ENCODE peak calls at places on chromosomes 4 and X, in five cellular contexts. G is IMR-90, J is neural progenitor cell, E is H9, L is foreskin fibroblast. O is an unnamed sample.

GRCh38 chr4:175035907-175036306 is 117.7 kb downstream of the ADAM29 start:
- DNase-seq in J (no peak), E (no peak), G (no peak), L (no peak), O (no peak)

GRCh38 chrX:31547416-31547815 is 475.6 kb upstream of the FTHL17 start:
- DNase-seq in G (no peak), L (no peak), E (no peak), J (no peak), O (no peak)

GRCh38 chrX:120308558-120308957 is 2.7 kb downstream of the TMEM255A start:
- DNase-seq in G (no peak), L (no peak), E (peak; percentile 79), J (peak; percentile 86), O (no peak)

GRCh38 chrX:124347242-124347641 is 879 bp downstream of the SH2D1A start:
- DNase-seq in G (no peak), E (no peak), L (no peak), J (no peak), O (no peak)

GRCh38 chr4:37769590-37769989 is 56.9 kb upstream of the PGM2 start:
- DNase-seq in L (no peak), J (no peak), E (no peak), G (no peak), O (no peak)

GRCh38 chr4:97252615-97253154 is 890.6 kb downstream of the STPG2 start:
- DNase-seq in G (no peak), J (no peak), L (no peak), E (no peak), O (no peak)

GRCh38 chrX:10089378-10089795 is 67.4 kb upstream of the CLCN4 start:
- DNase-seq in G (peak; percentile 36), L (no peak), E (no peak), J (no peak), O (no peak)

GRCh38 chr4:102564399-102564921 is 63.3 kb downstream of the NFKB1 start:
- DNase-seq in J (no peak), L (peak; percentile 51), G (peak; percentile 81), E (no peak), O (peak; percentile 32)

GRCh38 chrX:117641913-117642656 is 474.5 kb downstream of the KLHL13 start:
- DNase-seq in L (no peak), G (no peak), E (no peak), J (no peak), O (no peak)

GRCh38 chr4:159937595-159937994 is 834.7 kb downstream of the RAPGEF2 start:
- DNase-seq in E (no peak), L (no peak), G (no peak), J (no peak), O (no peak)

GRCh38 chrX:67648361-67648760 is 104.5 kb downstream of the AR start:
- DNase-seq in L (no peak), J (no peak), G (no peak), E (no peak), O (no peak)

GRCh38 chrX:120774611-120775010 is 101.1 kb downstream of the CT47B1 start:
- DNase-seq in E (no peak), J (no peak), L (no peak), G (no peak), O (no peak)

GRCh38 chr4:22483551-22483981 is 32.3 kb downstream of the ADGRA3 start:
- DNase-seq in G (peak; percentile 90), L (peak; percentile 83), J (no peak), E (no peak), O (no peak)

GRCh38 chrX:15816886-15817285 is 26.6 kb downstream of the ZRSR2 start:
- DNase-seq in L (no peak), E (peak; percentile 32), G (no peak), J (no peak), O (no peak)

GRCh38 chr4:163598028-163598427 is 103.5 kb downstream of the TMA16 start:
- DNase-seq in J (no peak), E (no peak), L (no peak), G (no peak), O (no peak)

GRCh38 chrX:40152173-40152705 is 54.5 kb upstream of the BCOR start:
- DNase-seq in G (no peak), J (peak; percentile 65), E (peak; percentile 65), L (no peak), O (peak; percentile 44)

GRCh38 chrX:113892401-113892800 is 691.5 kb upstream of the HTR2C start:
- DNase-seq in G (no peak), L (no peak), J (no peak), E (no peak), O (no peak)

GRCh38 chrX:80812176-80812575 is 2.5 kb upstream of the BRWD3 start:
- DNase-seq in J (peak; percentile 56), E (peak; percentile 58), G (peak; percentile 19), L (peak; percentile 13), O (peak; percentile 2)

DNA sequence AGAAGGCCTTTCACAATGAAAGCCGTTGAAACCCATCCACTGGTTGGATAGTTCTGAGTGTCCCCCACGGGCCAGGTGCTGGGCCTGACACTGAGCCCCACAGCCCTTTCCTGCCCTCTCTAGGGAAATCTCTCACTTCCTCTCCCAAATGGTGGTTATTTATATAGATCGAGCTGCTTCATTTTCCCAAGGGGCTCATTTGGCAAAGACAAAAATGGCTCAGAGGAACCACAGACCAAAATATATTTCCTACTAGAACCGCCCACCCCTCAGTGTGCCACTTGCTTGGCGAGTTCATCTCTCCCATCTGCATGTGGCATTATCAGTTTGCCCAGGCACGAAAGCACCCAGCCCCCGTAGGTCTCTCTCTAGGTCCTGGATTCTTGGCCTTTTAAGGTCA is 53.3 kb upstream of the STIM2 start:
- DNase-seq in L (no peak), J (no peak), E (no peak), G (no peak), O (peak; percentile 22)
- TF ChIP-seq CTCF in L (no peak), J (no peak), E (no peak), G (no peak), O (no peak)

GRCh38 chr4:48102303-48102702 is 31.7 kb downstream of the TXK start:
- DNase-seq in E (no peak), J (no peak), G (no peak), L (no peak), O (no peak)
- TF ChIP-seq CTCF in E (peak; percentile 49), J (peak; percentile 28), G (no peak), L (no peak), O (no peak)

DNA sequence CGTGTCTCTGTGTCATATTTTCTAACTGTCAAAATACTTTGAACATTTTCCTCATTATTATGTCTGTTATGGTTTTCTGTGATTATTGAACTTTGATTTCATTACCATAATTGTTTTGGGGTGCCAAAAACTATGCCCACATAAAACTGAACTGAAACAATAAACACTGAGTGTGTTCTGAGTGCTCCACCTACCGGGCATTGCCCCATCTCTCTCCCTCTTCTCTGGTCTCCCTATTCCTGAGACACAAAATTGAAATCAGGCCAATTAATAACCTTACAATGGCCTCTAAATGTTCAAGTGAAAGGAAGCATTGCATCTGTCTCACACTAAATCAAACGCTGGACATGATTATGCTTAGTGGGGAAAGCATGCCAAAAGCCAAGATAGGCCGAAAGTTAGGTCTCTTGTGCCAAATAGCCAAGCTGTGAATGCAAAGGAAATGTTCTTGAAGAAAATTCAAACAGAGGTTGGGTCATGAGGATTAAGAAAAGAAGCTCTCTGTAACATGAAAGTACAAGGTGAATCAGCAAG is 972.3 kb downstream of the PCDH7 start:
- DNase-seq in J (no peak), G (no peak), L (no peak), E (no peak), O (no peak)
- TF ChIP-seq CTCF in J (peak; percentile 39), G (peak; percentile 21), L (no peak), E (peak; percentile 40), O (no peak)

GRCh38 chr4:156970501-156971167 is 965 bp downstream of the PDGFC start:
- DNase-seq in J (peak; percentile 78), L (peak; percentile 61), E (peak; percentile 64), G (peak; percentile 62), O (peak; percentile 27)
- TF ChIP-seq CTCF in J (peak; percentile 48), L (peak; percentile 51), E (peak; percentile 55), G (peak; percentile 54), O (no peak)

GRCh38 chrX:126770179-126770578 is 49.4 kb upstream of the PRR32 start:
- DNase-seq in E (no peak), J (peak; percentile 42), G (no peak), L (no peak), O (peak; percentile 4)
- TF ChIP-seq CTCF in E (peak; percentile 81), J (peak; percentile 61), G (peak; percentile 23), L (no peak), O (peak; percentile 3)

DNA sequence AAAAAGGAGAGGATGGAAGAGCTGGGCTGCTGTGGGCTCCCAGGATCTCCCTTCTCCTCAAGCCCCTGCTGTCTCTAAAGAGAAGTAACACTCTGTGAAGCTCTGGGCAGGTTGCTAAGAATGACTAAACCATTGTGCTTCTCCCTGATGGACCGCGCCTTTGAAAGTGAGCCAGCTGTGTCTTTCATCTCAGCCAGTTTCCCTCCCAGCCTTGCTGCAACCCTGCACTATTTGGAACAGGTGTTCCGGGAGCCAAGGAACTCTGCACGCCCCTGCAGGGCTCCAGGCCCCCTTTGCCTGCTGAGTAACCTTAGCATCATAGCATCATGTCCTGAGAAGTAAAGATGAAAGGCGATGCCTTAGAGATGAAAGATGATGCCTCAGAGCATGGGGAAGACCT is 39.7 kb downstream of the SMIM20 start:
- DNase-seq in E (no peak), J (peak; percentile 69), L (peak; percentile 26), G (peak; percentile 29), O (no peak)
- TF ChIP-seq CTCF in E (peak; percentile 14), J (no peak), L (no peak), G (no peak), O (no peak)

O was measured in GM20000.